ENCODE peak calls at places on chromosomes 5 and 9, in nine cellular contexts. One of them, this sample, is unnamed.

GRCh38 chr9:112065781-112066606 is 109.1 kb downstream of the SUSD1 start:
- DNase-seq in lung: peak; percentile 39
- DNase-seq in NB4: no peak
- DNase-seq in colonic mucosa: peak; percentile 82
- DNase-seq in epithelial cell of esophagus: peak; percentile 89
- DNase-seq in astrocyte of the cerebellum: peak; percentile 53
- DNase-seq in IMR-90: peak; percentile 94
- DNase-seq in mammary epithelial cell: peak; percentile 87
- DNase-seq in AG10803: no peak
- DNase-seq in this sample: no peak

GRCh38 chr5:91281409-91281808 is 101.7 kb downstream of the ARRDC3 start:
- DNase-seq in NB4: peak; percentile 14
- DNase-seq in mammary epithelial cell: peak; percentile 77
- DNase-seq in epithelial cell of esophagus: peak; percentile 80
- DNase-seq in IMR-90: peak; percentile 85
- DNase-seq in lung: no peak
- DNase-seq in astrocyte of the cerebellum: peak; percentile 83
- DNase-seq in colonic mucosa: no peak
- DNase-seq in AG10803: peak; percentile 96
- DNase-seq in this sample: no peak

GRCh38 chr5:14185336-14186131 is 42.4 kb downstream of the TRIO start:
- DNase-seq in NB4: no peak
- DNase-seq in IMR-90: peak; percentile 77
- DNase-seq in lung: no peak
- DNase-seq in colonic mucosa: no peak
- DNase-seq in mammary epithelial cell: peak; percentile 85
- DNase-seq in AG10803: peak; percentile 73
- DNase-seq in astrocyte of the cerebellum: no peak
- DNase-seq in epithelial cell of esophagus: peak; percentile 86
- DNase-seq in this sample: no peak

GRCh38 chr5:133319905-133320520 is 268.2 kb downstream of the HSPA4 start:
- DNase-seq in AG10803: no peak
- DNase-seq in IMR-90: no peak
- DNase-seq in astrocyte of the cerebellum: no peak
- DNase-seq in lung: no peak
- DNase-seq in NB4: no peak
- DNase-seq in mammary epithelial cell: no peak
- DNase-seq in colonic mucosa: no peak
- DNase-seq in epithelial cell of esophagus: peak; percentile 42
- DNase-seq in this sample: no peak

GRCh38 chr5:59745422-59745863 is 148.1 kb downstream of the PDE4D start:
- DNase-seq in epithelial cell of esophagus: peak; percentile 98
- DNase-seq in lung: no peak
- DNase-seq in AG10803: peak; percentile 80
- DNase-seq in colonic mucosa: peak; percentile 27
- DNase-seq in mammary epithelial cell: peak; percentile 74
- DNase-seq in IMR-90: peak; percentile 66
- DNase-seq in NB4: no peak
- DNase-seq in astrocyte of the cerebellum: peak; percentile 56
- DNase-seq in this sample: no peak

GRCh38 chr5:133907075-133907474 is 61.4 kb downstream of the C5orf15 start:
- DNase-seq in epithelial cell of esophagus: no peak
- DNase-seq in astrocyte of the cerebellum: no peak
- DNase-seq in mammary epithelial cell: no peak
- DNase-seq in IMR-90: no peak
- DNase-seq in AG10803: no peak
- DNase-seq in lung: no peak
- DNase-seq in NB4: no peak
- DNase-seq in colonic mucosa: no peak
- DNase-seq in this sample: no peak

GRCh38 chr9:113497051-113497450 is 33.5 kb downstream of the RGS3 start:
- DNase-seq in mammary epithelial cell: no peak
- DNase-seq in AG10803: no peak
- DNase-seq in astrocyte of the cerebellum: no peak
- DNase-seq in lung: no peak
- DNase-seq in epithelial cell of esophagus: no peak
- DNase-seq in colonic mucosa: no peak
- DNase-seq in NB4: no peak
- DNase-seq in IMR-90: no peak
- DNase-seq in this sample: no peak

GRCh38 chr5:172795401-172795977 is 24.5 kb upstream of the DUSP1 start:
- DNase-seq in epithelial cell of esophagus: peak; percentile 49
- DNase-seq in IMR-90: peak; percentile 99
- DNase-seq in colonic mucosa: peak; percentile 70
- DNase-seq in NB4: no peak
- DNase-seq in mammary epithelial cell: no peak
- DNase-seq in astrocyte of the cerebellum: peak; percentile 93
- DNase-seq in AG10803: peak; percentile 99
- DNase-seq in lung: peak; percentile 81
- DNase-seq in this sample: peak; percentile 99

GRCh38 chr5:14190194-14191164 is 47.3 kb downstream of the TRIO start:
- DNase-seq in IMR-90: peak; percentile 99
- DNase-seq in NB4: no peak
- DNase-seq in astrocyte of the cerebellum: peak; percentile 90
- DNase-seq in epithelial cell of esophagus: peak; percentile 98
- DNase-seq in colonic mucosa: no peak
- DNase-seq in lung: no peak
- DNase-seq in mammary epithelial cell: peak; percentile 97
- DNase-seq in AG10803: peak; percentile 97
- DNase-seq in this sample: no peak

GRCh38 chr5:95900383-95900958 is 61.2 kb downstream of the ELL2 start:
- DNase-seq in epithelial cell of esophagus: no peak
- DNase-seq in lung: no peak
- DNase-seq in colonic mucosa: no peak
- DNase-seq in AG10803: peak; percentile 79
- DNase-seq in IMR-90: peak; percentile 88
- DNase-seq in astrocyte of the cerebellum: peak; percentile 64
- DNase-seq in NB4: no peak
- DNase-seq in mammary epithelial cell: no peak
- DNase-seq in this sample: no peak

GRCh38 chr9:34578241-34579096 is 11.1 kb downstream of the CNTFR start:
- DNase-seq in NB4: peak; percentile 46
- DNase-seq in astrocyte of the cerebellum: peak; percentile 6
- DNase-seq in lung: no peak
- DNase-seq in epithelial cell of esophagus: peak; percentile 58
- DNase-seq in IMR-90: peak; percentile 63
- DNase-seq in mammary epithelial cell: no peak
- DNase-seq in AG10803: peak; percentile 38
- DNase-seq in colonic mucosa: no peak
- DNase-seq in this sample: no peak

GRCh38 chr9:89679006-89679395 is 74.2 kb downstream of the GADD45G start:
- DNase-seq in colonic mucosa: no peak
- DNase-seq in mammary epithelial cell: no peak
- DNase-seq in epithelial cell of esophagus: no peak
- DNase-seq in lung: no peak
- DNase-seq in NB4: no peak
- DNase-seq in IMR-90: no peak
- DNase-seq in astrocyte of the cerebellum: no peak
- DNase-seq in AG10803: no peak
- DNase-seq in this sample: no peak

GRCh38 chr9:135583686-135584011 is 22.1 kb downstream of the PAEP start:
- DNase-seq in colonic mucosa: no peak
- DNase-seq in epithelial cell of esophagus: no peak
- DNase-seq in lung: no peak
- DNase-seq in astrocyte of the cerebellum: no peak
- DNase-seq in IMR-90: no peak
- DNase-seq in NB4: no peak
- DNase-seq in mammary epithelial cell: no peak
- DNase-seq in AG10803: no peak
- DNase-seq in this sample: no peak

GRCh38 chr9:136784997-136785361 is 6.2 kb upstream of the TMEM141 start:
- DNase-seq in IMR-90: no peak
- DNase-seq in colonic mucosa: no peak
- DNase-seq in epithelial cell of esophagus: no peak
- DNase-seq in mammary epithelial cell: no peak
- DNase-seq in lung: no peak
- DNase-seq in astrocyte of the cerebellum: no peak
- DNase-seq in AG10803: no peak
- DNase-seq in NB4: no peak
- DNase-seq in this sample: no peak

GRCh38 chr5:172009536-172010270 is 3.3 kb upstream of the FBXW11 start:
- DNase-seq in astrocyte of the cerebellum: no peak
- DNase-seq in lung: no peak
- DNase-seq in colonic mucosa: no peak
- DNase-seq in mammary epithelial cell: no peak
- DNase-seq in NB4: no peak
- DNase-seq in epithelial cell of esophagus: peak; percentile 20
- DNase-seq in AG10803: no peak
- DNase-seq in IMR-90: no peak
- DNase-seq in this sample: no peak

GRCh38 chr9:124308606-124309310 is 51.0 kb downstream of the NEK6 start:
- DNase-seq in epithelial cell of esophagus: no peak
- DNase-seq in astrocyte of the cerebellum: no peak
- DNase-seq in AG10803: no peak
- DNase-seq in mammary epithelial cell: no peak
- DNase-seq in NB4: no peak
- DNase-seq in IMR-90: no peak
- DNase-seq in lung: no peak
- DNase-seq in colonic mucosa: no peak
- DNase-seq in this sample: no peak

GRCh38 chr9:91101598-91102168 is 260.0 kb downstream of the AUH start:
- DNase-seq in lung: no peak
- DNase-seq in mammary epithelial cell: no peak
- DNase-seq in AG10803: no peak
- DNase-seq in astrocyte of the cerebellum: no peak
- DNase-seq in IMR-90: no peak
- DNase-seq in NB4: no peak
- DNase-seq in colonic mucosa: no peak
- DNase-seq in epithelial cell of esophagus: no peak
- DNase-seq in this sample: no peak

GRCh38 chr5:179345429-179346321 is at the start of gene ADAMTS2:
- DNase-seq in AG10803: peak; percentile 65
- DNase-seq in mammary epithelial cell: no peak
- DNase-seq in NB4: peak; percentile 71
- DNase-seq in lung: peak; percentile 41
- DNase-seq in epithelial cell of esophagus: no peak
- DNase-seq in IMR-90: peak; percentile 56
- DNase-seq in astrocyte of the cerebellum: no peak
- DNase-seq in colonic mucosa: peak; percentile 46
- DNase-seq in this sample: peak; percentile 80

DNA sequence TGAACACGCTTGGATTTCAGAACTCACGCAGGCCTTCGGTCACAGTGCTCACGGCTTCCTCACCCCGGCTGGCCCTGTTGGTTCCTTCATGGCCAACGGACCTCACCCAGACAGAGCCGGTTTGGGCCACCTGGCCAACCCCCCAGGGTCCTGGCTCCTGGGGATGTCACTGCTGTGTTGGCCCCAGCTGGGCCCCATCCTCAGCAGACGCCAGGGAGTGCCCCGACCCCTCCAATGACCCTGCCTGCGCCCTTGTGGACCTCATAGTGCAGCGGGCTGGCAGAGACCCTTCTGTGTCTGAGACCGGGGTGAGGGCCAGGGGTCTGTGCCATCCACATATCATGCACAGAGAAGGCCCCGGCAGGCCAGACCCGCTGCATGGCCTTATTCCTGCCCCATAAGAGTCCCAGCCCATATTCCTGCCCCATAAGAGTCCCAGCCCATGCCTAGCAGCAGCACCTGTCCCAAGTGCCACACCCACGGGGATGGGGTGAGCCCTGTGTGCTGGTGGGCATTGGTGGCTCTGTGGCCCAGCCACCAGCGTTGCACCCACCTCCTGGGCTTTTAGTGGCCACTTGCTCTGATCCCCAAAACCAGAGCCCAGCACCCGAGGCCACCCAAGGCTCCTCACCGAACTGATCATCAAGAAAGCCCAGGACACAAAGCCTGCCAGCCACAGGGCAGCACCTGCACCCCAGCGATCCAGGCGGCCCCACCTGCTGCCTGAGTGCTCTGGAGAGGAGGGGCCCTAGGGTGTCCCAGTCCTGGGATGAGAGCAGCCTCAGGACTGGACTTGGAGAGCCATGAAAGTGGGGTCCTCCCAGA is 1.3 kb upstream of the LPCAT1 start:
- DNase-seq in astrocyte of the cerebellum: no peak
- DNase-seq in lung: peak; percentile 28
- DNase-seq in NB4: no peak
- DNase-seq in mammary epithelial cell: no peak
- DNase-seq in IMR-90: no peak
- DNase-seq in colonic mucosa: peak; percentile 18
- DNase-seq in AG10803: no peak
- DNase-seq in epithelial cell of esophagus: no peak
- DNase-seq in this sample: peak; percentile 10
- H3K4me3 ChIP-seq in astrocyte of the cerebellum: no peak overlapping the region
- H3K4me3 ChIP-seq in lung: no peak overlapping the region
- H3K4me3 ChIP-seq in NB4: no peak overlapping the region
- H3K4me3 ChIP-seq in mammary epithelial cell: no peak overlapping the region
- H3K4me3 ChIP-seq in IMR-90: no peak overlapping the region
- H3K4me3 ChIP-seq in colonic mucosa: peak overlapping the region; percentile 70
- H3K4me3 ChIP-seq in AG10803: no peak overlapping the region
- H3K4me3 ChIP-seq in epithelial cell of esophagus: no peak overlapping the region
- H3K4me3 ChIP-seq in this sample: no peak overlapping the region

GRCh38 chr5:119339965-119340364 is 15.9 kb upstream of the TNFAIP8 start:
- DNase-seq in astrocyte of the cerebellum: no peak
- DNase-seq in NB4: peak; percentile 64
- DNase-seq in AG10803: no peak
- DNase-seq in mammary epithelial cell: no peak
- DNase-seq in epithelial cell of esophagus: no peak
- DNase-seq in colonic mucosa: no peak
- DNase-seq in IMR-90: no peak
- DNase-seq in lung: no peak
- DNase-seq in this sample: no peak
- H3K4me3 ChIP-seq in astrocyte of the cerebellum: no peak overlapping the region
- H3K4me3 ChIP-seq in NB4: peak overlapping the region; percentile 61
- H3K4me3 ChIP-seq in AG10803: no peak overlapping the region
- H3K4me3 ChIP-seq in mammary epithelial cell: no peak overlapping the region
- H3K4me3 ChIP-seq in epithelial cell of esophagus: no peak overlapping the region
- H3K4me3 ChIP-seq in colonic mucosa: no peak overlapping the region
- H3K4me3 ChIP-seq in IMR-90: no peak overlapping the region
- H3K4me3 ChIP-seq in lung: no peak overlapping the region
- H3K4me3 ChIP-seq in this sample: no peak overlapping the region

DNA sequence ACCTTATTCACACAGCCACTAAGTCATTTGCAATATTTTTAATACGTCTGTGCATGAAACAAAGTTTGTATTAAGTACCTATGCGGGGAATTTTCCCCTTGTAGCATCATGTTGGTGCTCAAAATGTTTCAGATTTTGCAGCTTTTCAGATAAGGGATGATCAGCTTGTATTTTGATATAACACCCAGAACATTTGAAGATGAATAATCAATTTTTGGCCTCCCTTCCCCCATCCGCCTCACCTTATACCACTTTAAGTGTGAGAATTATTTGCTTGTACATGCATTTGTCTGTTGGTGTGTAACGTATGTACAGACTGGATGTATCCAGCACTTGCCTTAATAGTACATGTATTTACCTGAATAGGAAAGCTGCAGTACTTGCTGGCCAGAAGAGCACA is 1.7 kb downstream of the JAK2 start:
- DNase-seq in colonic mucosa: no peak
- DNase-seq in AG10803: no peak
- DNase-seq in mammary epithelial cell: no peak
- DNase-seq in epithelial cell of esophagus: no peak
- DNase-seq in astrocyte of the cerebellum: no peak
- DNase-seq in IMR-90: no peak
- DNase-seq in NB4: no peak
- DNase-seq in lung: no peak
- DNase-seq in this sample: no peak
- H3K4me3 ChIP-seq in colonic mucosa: peak overlapping the region; percentile 68
- H3K4me3 ChIP-seq in AG10803: peak overlapping the region; percentile 81
- H3K4me3 ChIP-seq in mammary epithelial cell: no peak overlapping the region
- H3K4me3 ChIP-seq in epithelial cell of esophagus: peak overlapping the region; percentile 73
- H3K4me3 ChIP-seq in astrocyte of the cerebellum: peak overlapping the region; percentile 60
- H3K4me3 ChIP-seq in IMR-90: peak overlapping the region; percentile 64
- H3K4me3 ChIP-seq in NB4: peak overlapping the region; percentile 76
- H3K4me3 ChIP-seq in lung: no peak overlapping the region
- H3K4me3 ChIP-seq in this sample: peak overlapping the region; percentile 89

GRCh38 chr9:13443380-13444271 is 164.1 kb upstream of the MPDZ start:
- DNase-seq in IMR-90: no peak
- DNase-seq in AG10803: no peak
- DNase-seq in mammary epithelial cell: peak; percentile 6
- DNase-seq in colonic mucosa: no peak
- DNase-seq in NB4: no peak
- DNase-seq in lung: no peak
- DNase-seq in astrocyte of the cerebellum: no peak
- DNase-seq in epithelial cell of esophagus: no peak
- DNase-seq in this sample: no peak
- H3K4me3 ChIP-seq in IMR-90: no peak overlapping the region
- H3K4me3 ChIP-seq in AG10803: no peak overlapping the region
- H3K4me3 ChIP-seq in mammary epithelial cell: peak overlapping the region; percentile 15
- H3K4me3 ChIP-seq in colonic mucosa: no peak overlapping the region
- H3K4me3 ChIP-seq in NB4: no peak overlapping the region
- H3K4me3 ChIP-seq in lung: no peak overlapping the region
- H3K4me3 ChIP-seq in astrocyte of the cerebellum: peak overlapping the region; percentile 23
- H3K4me3 ChIP-seq in epithelial cell of esophagus: no peak overlapping the region
- H3K4me3 ChIP-seq in this sample: no peak overlapping the region

This sample was measured in ovary.